ENCODE peak calls at places on chromosomes 2 and 18, in four cellular contexts. G, Q, I and R are unnamed samples.

GRCh38 chr18:54957987-54958386 is 1.3 kb downstream of the CCDC68 start:
- DNase-seq in Q (no peak), I (no peak), G (no peak), R (no peak)

GRCh38 chr2:143513081-143513480 is 383.9 kb downstream of the ARHGAP15 start:
- DNase-seq in G (peak; percentile 17), I (no peak), Q (no peak), R (no peak)

GRCh38 chr18:45764000-45764686 is 40.2 kb downstream of the SLC14A1 start:
- DNase-seq in Q (no peak), I (no peak), G (no peak), R (no peak)

GRCh38 chr2:215780313-215780712 is 233.0 kb downstream of the MREG start:
- DNase-seq in G (no peak), Q (no peak), I (no peak), R (no peak)

GRCh38 chr2:130915595-130916437 is 79.1 kb downstream of the ARHGEF4 start:
- DNase-seq in G (no peak), I (no peak), Q (no peak), R (no peak)

GRCh38 chr2:224957540-224958465 is 84.5 kb downstream of the DOCK10 start:
- DNase-seq in G (no peak), Q (no peak), I (no peak), R (no peak)

GRCh38 chr2:24102677-24103076 is 18.0 kb upstream of the TP53I3 start:
- DNase-seq in Q (no peak), G (no peak), I (no peak), R (no peak)

GRCh38 chr18:58375051-58375450 is 253.8 kb downstream of the ALPK2 start:
- DNase-seq in I (no peak), G (no peak), Q (no peak), R (no peak)

GRCh38 chr18:55252053-55252675 is 292.9 kb upstream of the CCDC68 start:
- DNase-seq in G (no peak), I (no peak), Q (no peak), R (no peak)

GRCh38 chr18:3083776-3084175 is 70.8 kb upstream of the LPIN2 start:
- DNase-seq in Q (no peak), G (no peak), I (no peak), R (no peak)

GRCh38 chr2:235543126-235543750 is 49.4 kb downstream of the AGAP1 start:
- DNase-seq in G (no peak), Q (no peak), I (no peak), R (no peak)

GRCh38 chr2:116450990-116451389 is 1363.5 kb upstream of the DDX18 start:
- DNase-seq in G (no peak), I (no peak), Q (no peak), R (no peak)

GRCh38 chr18:13003466-13003896 is 12.3 kb downstream of the CEP192 start:
- DNase-seq in G (no peak), Q (no peak), I (no peak), R (no peak)

GRCh38 chr2:226529556-226529955 is 270.1 kb downstream of the IRS1 start:
- DNase-seq in Q (no peak), G (no peak), I (no peak), R (no peak)

GRCh38 chr18:57807336-57808117 is 4.4 kb upstream of the ATP8B1 start:
- DNase-seq in G (no peak), I (no peak), Q (no peak), R (no peak)

GRCh38 chr2:149991576-149991975 is 404.0 kb upstream of the MMADHC start:
- DNase-seq in Q (no peak), I (no peak), G (no peak), R (no peak)

GRCh38 chr2:160091381-160091780 is 29.0 kb upstream of the PLA2R1 start:
- DNase-seq in Q (no peak), G (no peak), I (no peak), R (no peak)

GRCh38 chr2:65320042-65320711 is 92.5 kb downstream of the ACTR2 start:
- DNase-seq in G (no peak), Q (no peak), I (no peak), R (no peak)

GRCh38 chr2:121824264-121824663 is 68.8 kb downstream of the TSN start:
- DNase-seq in Q (no peak), I (no peak), G (no peak), R (no peak)

GRCh38 chr18:1663879-1664705 is 759.4 kb downstream of the ADCYAP1 start:
- DNase-seq in Q (peak; percentile 85), I (peak; percentile 61), G (no peak), R (peak; percentile 43)

DNA sequence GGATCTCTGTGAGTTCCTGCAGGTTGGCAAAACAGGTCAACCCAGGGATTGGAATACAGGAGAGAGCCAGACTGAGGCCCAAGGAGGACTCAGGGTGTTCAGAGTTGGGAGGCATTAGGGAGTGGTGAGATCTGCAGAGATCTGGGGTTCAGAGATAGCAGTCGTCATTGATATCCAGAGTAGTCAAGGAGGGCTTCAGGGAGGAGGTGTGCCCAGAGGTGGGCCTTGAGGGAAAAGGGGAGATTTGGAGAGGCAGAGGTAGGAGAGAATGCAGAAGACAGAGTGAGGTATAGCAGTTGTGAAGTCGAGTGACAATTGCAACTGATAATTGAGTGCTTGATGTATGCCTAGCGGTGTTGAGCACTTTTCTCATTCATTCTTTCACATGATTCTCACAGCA is 70.3 kb downstream of the CTIF start:
- DNase-seq in Q (no peak), I (peak; percentile 1), G (no peak), R (no peak)
- H3K4me1 ChIP-seq in Q (peaks cover 7% of the 10 kb centered on the region), I (no peaks in the 10 kb centered on the region), G (no peaks in the 10 kb centered on the region), R (peaks cover 87% of the 10 kb centered on the region)

GRCh38 chr2:196639180-196640030 is at the start of gene CCDC150:
- DNase-seq in G (peak; percentile 84), Q (peak; percentile 95), I (peak; percentile 96), R (peak; percentile 93)
- TF ChIP-seq CTCF in G (no peak), Q (peak; percentile 24), I (peak; percentile 11), R (peak; percentile 41)

GRCh38 chr2:203675086-203675485 is 31.4 kb upstream of the CD28 start:
- DNase-seq in G (no peak), Q (no peak), I (no peak), R (no peak)
- H3K4me1 ChIP-seq in G (no peaks in the 10 kb centered on the region), Q (peaks cover 34% of the 10 kb centered on the region), I (no peaks in the 10 kb centered on the region), R (peaks cover 15% of the 10 kb centered on the region)

DNA sequence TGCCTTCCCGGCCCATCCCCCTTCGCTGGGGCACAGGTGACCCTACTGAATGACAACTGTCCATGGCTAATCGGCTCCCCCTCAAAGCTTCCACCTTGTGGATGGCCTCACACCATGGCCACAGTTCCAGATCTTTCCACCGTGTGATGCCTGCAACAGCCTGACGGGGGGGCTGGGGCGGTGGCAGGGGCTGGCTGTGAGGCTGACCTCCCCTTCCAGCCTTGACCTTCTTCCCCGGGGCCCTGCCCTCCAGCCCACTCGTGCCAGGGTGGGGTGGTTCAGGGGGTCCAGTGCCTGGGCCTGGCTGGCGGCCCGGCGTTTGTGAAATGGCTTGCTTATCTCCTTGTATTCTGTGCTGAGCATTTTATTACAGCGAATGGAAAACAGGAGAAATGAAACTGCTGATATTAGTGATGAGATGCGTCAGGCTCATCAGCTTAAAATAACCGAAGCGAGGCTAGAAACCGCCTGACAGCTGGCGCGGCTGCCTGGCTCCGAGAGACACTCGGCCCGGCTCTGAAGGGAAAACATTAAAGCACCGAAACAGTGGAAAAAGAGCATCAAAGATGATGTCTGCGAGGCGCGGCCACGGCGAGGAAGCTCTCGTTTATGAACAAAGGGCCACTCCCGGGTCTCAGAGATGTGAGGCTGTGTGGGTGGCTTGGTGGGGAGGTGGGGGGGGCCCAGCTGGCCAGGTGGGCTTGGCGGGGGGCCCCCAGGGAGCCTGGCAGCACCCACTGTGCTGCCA is 916 bp upstream of the PDCD1 start:
- DNase-seq in I (peak; percentile 81), G (peak; percentile 76), Q (peak; percentile 47), R (peak; percentile 68)
- TF ChIP-seq CTCF in I (no peak), G (peak; percentile 38), Q (peak; percentile 26), R (peak; percentile 33)

DNA sequence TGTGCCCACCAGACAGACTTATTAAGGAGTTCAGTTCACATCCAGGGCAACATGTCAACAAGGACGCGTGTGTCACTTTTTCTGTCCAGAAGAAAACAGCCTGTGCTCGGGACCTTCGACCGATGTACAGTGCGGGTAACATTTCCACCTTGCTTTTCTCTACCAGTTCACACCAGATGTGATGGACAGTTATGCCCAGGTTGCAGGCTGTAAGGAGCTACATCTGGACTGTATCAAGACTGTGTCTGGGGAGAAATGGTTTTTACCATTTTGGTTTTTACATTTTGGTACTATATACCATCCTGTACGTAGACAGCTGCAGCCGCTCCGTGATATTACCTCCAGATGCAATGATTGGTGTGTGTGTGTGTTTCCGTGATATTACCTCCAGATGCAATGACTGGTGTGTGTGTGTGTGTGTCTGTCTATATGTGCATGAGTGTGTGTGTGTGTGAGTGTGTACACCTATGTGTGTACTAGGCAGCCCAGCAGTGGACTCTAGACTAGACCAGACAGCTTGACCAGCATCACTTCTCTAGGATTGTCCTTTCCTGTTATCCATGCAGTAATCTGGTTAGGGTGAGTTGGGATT is 118.0 kb downstream of the COL6A3 start:
- DNase-seq in I (no peak), G (no peak), Q (no peak), R (no peak)
- H3K4me1 ChIP-seq in I (peaks cover 7% of the 10 kb centered on the region), G (peaks cover 19% of the 10 kb centered on the region), Q (peaks cover 21% of the 10 kb centered on the region), R (peaks cover 38% of the 10 kb centered on the region)

DNA sequence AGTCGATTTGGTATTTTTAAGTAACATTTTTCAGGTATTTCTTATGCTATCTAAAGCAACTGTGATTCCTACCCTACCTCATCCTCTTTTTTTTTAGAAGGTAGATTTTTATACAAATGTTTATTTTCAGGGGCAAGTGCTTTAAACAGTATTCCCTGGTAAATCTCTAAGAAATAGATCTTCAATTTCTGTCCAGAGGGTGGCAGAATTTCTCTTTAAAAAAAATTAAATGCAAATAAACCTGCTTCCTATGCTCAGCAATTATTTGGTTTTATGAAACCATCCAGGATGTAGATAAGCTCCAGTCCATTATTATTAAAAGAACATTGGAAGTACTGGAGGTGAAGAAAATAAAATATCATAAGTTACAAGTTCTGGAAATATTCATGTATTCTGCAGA is 191.9 kb downstream of the MYO3B start:
- DNase-seq in Q (no peak), I (no peak), G (no peak), R (no peak)
- TF ChIP-seq CTCF in Q (no peak), I (no peak), G (peak; percentile 9), R (peak; percentile 27)

DNA sequence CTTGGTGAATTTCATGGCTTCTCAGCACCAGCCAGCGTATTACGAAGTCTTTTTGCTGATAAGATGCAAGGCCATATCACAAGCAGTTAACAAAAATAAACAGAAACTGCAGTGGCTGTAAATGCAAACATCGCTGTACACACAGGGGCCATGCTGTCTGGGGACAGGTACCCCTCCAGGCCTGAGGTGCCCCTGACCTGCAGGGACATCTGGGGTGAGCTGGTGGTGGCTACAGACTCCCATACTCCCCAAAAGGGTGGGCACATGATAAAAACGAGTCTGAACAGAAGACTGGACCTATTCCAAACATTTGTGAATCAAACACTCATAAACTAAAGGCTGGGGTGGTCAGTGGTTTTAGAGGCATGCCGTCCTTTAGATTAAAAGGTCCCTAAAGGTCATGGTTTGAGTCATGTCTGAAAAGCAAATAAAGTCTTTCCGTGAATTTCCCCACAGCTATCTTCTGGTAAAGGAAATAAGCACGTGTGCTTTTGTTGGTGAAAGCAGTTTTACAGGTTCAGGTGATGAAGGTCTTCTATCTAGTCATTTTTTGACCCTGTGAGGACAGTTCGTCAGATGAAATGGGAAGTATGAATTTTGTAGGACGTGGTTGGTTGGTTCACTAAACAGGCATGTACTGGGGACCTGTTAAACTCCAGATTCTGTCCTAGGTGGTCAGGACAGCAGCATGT is 36.8 kb downstream of the TTC39C start:
- DNase-seq in Q (no peak), I (no peak), G (no peak), R (no peak)
- H3K4me1 ChIP-seq in Q (peaks cover 17% of the 10 kb centered on the region), I (no peaks in the 10 kb centered on the region), G (peaks cover 10% of the 10 kb centered on the region), R (no peaks in the 10 kb centered on the region)